ENCODE peak calls at places on chromosomes 3 and 15, in eight cellular contexts. One of them, this sample, is unnamed.

GRCh38 chr15:76075060-76075459 is 15.3 kb downstream of the TMEM266 start:
- DNase-seq in lung: no peak
- DNase-seq in cardiac muscle cell: no peak
- DNase-seq in heart left ventricle: no peak
- DNase-seq in WERI-Rb-1: no peak
- DNase-seq in astrocyte: no peak
- DNase-seq in tibial artery: no peak
- DNase-seq in mammary epithelial cell: peak; percentile 32
- DNase-seq in this sample: no peak

GRCh38 chr15:40597024-40597423 is 3.0 kb downstream of the KNL1 start:
- DNase-seq in heart left ventricle: no peak
- DNase-seq in WERI-Rb-1: no peak
- DNase-seq in tibial artery: no peak
- DNase-seq in cardiac muscle cell: no peak
- DNase-seq in lung: no peak
- DNase-seq in astrocyte: no peak
- DNase-seq in mammary epithelial cell: no peak
- DNase-seq in this sample: no peak

GRCh38 chr15:41979493-41980266 is 7.3 kb upstream of the EHD4 start:
- DNase-seq in mammary epithelial cell: no peak
- DNase-seq in lung: no peak
- DNase-seq in astrocyte: no peak
- DNase-seq in cardiac muscle cell: no peak
- DNase-seq in heart left ventricle: no peak
- DNase-seq in WERI-Rb-1: no peak
- DNase-seq in tibial artery: no peak
- DNase-seq in this sample: no peak

GRCh38 chr3:125003369-125003853 is 52.4 kb downstream of the HEG1 start:
- DNase-seq in WERI-Rb-1: no peak
- DNase-seq in mammary epithelial cell: no peak
- DNase-seq in tibial artery: peak; percentile 49
- DNase-seq in astrocyte: peak; percentile 69
- DNase-seq in lung: peak; percentile 40
- DNase-seq in cardiac muscle cell: peak; percentile 78
- DNase-seq in heart left ventricle: peak; percentile 58
- DNase-seq in this sample: no peak

GRCh38 chr3:127452321-127452821 is 138.2 kb downstream of the TPRA1 start:
- DNase-seq in cardiac muscle cell: no peak
- DNase-seq in lung: no peak
- DNase-seq in heart left ventricle: no peak
- DNase-seq in tibial artery: peak; percentile 12
- DNase-seq in astrocyte: no peak
- DNase-seq in mammary epithelial cell: no peak
- DNase-seq in WERI-Rb-1: no peak
- DNase-seq in this sample: no peak

GRCh38 chr3:141055136-141055535 is 4.0 kb downstream of the SPSB4 start:
- DNase-seq in lung: no peak
- DNase-seq in cardiac muscle cell: no peak
- DNase-seq in mammary epithelial cell: no peak
- DNase-seq in astrocyte: no peak
- DNase-seq in tibial artery: no peak
- DNase-seq in WERI-Rb-1: no peak
- DNase-seq in heart left ventricle: no peak
- DNase-seq in this sample: no peak

GRCh38 chr15:37940886-37941285 is 6.4 kb downstream of the TMCO5A start:
- DNase-seq in cardiac muscle cell: no peak
- DNase-seq in tibial artery: no peak
- DNase-seq in mammary epithelial cell: no peak
- DNase-seq in lung: no peak
- DNase-seq in WERI-Rb-1: no peak
- DNase-seq in astrocyte: no peak
- DNase-seq in heart left ventricle: no peak
- DNase-seq in this sample: no peak

GRCh38 chr3:20648921-20649381 is 462.9 kb upstream of the SGO1 start:
- DNase-seq in WERI-Rb-1: no peak
- DNase-seq in tibial artery: no peak
- DNase-seq in lung: no peak
- DNase-seq in cardiac muscle cell: peak; percentile 56
- DNase-seq in heart left ventricle: no peak
- DNase-seq in mammary epithelial cell: no peak
- DNase-seq in astrocyte: peak; percentile 83
- DNase-seq in this sample: peak; percentile 67

GRCh38 chr3:61372723-61373122 is 121.5 kb upstream of the FHIT start:
- DNase-seq in astrocyte: no peak
- DNase-seq in mammary epithelial cell: no peak
- DNase-seq in cardiac muscle cell: no peak
- DNase-seq in tibial artery: no peak
- DNase-seq in lung: no peak
- DNase-seq in WERI-Rb-1: no peak
- DNase-seq in heart left ventricle: no peak
- DNase-seq in this sample: no peak

GRCh38 chr3:188955919-188956318 is 215.9 kb upstream of the TPRG1 start:
- DNase-seq in WERI-Rb-1: no peak
- DNase-seq in tibial artery: no peak
- DNase-seq in astrocyte: no peak
- DNase-seq in lung: no peak
- DNase-seq in cardiac muscle cell: no peak
- DNase-seq in heart left ventricle: no peak
- DNase-seq in mammary epithelial cell: no peak
- DNase-seq in this sample: no peak

GRCh38 chr3:127030328-127031045 is 47.6 kb downstream of the PLXNA1 start:
- DNase-seq in astrocyte: no peak
- DNase-seq in lung: no peak
- DNase-seq in mammary epithelial cell: no peak
- DNase-seq in tibial artery: no peak
- DNase-seq in cardiac muscle cell: no peak
- DNase-seq in heart left ventricle: no peak
- DNase-seq in WERI-Rb-1: no peak
- DNase-seq in this sample: no peak

GRCh38 chr15:59028387-59028955 is 41.0 kb downstream of the RNF111 start:
- DNase-seq in cardiac muscle cell: no peak
- DNase-seq in lung: no peak
- DNase-seq in heart left ventricle: no peak
- DNase-seq in astrocyte: no peak
- DNase-seq in WERI-Rb-1: no peak
- DNase-seq in tibial artery: no peak
- DNase-seq in mammary epithelial cell: no peak
- DNase-seq in this sample: no peak

GRCh38 chr3:61358364-61358763 is 107.1 kb upstream of the FHIT start:
- DNase-seq in lung: peak; percentile 52
- DNase-seq in cardiac muscle cell: peak; percentile 72
- DNase-seq in tibial artery: peak; percentile 72
- DNase-seq in astrocyte: no peak
- DNase-seq in mammary epithelial cell: no peak
- DNase-seq in WERI-Rb-1: peak; percentile 28
- DNase-seq in heart left ventricle: peak; percentile 83
- DNase-seq in this sample: no peak

GRCh38 chr3:13451301-13451673 is 28.8 kb upstream of the HDAC11 start:
- DNase-seq in astrocyte: peak; percentile 33
- DNase-seq in heart left ventricle: no peak
- DNase-seq in cardiac muscle cell: no peak
- DNase-seq in WERI-Rb-1: peak; percentile 57
- DNase-seq in mammary epithelial cell: peak; percentile 68
- DNase-seq in lung: no peak
- DNase-seq in tibial artery: peak; percentile 28
- DNase-seq in this sample: peak; percentile 14

GRCh38 chr3:101854608-101855304 is 5.4 kb downstream of the NFKBIZ start:
- DNase-seq in heart left ventricle: no peak
- DNase-seq in tibial artery: no peak
- DNase-seq in cardiac muscle cell: no peak
- DNase-seq in mammary epithelial cell: no peak
- DNase-seq in lung: no peak
- DNase-seq in WERI-Rb-1: no peak
- DNase-seq in astrocyte: no peak
- DNase-seq in this sample: no peak

GRCh38 chr3:32325957-32326356 is 65.7 kb upstream of the CMTM7 start:
- DNase-seq in astrocyte: peak; percentile 13
- DNase-seq in heart left ventricle: no peak
- DNase-seq in lung: no peak
- DNase-seq in WERI-Rb-1: no peak
- DNase-seq in mammary epithelial cell: peak; percentile 23
- DNase-seq in cardiac muscle cell: peak; percentile 21
- DNase-seq in tibial artery: no peak
- DNase-seq in this sample: no peak

GRCh38 chr3:10387881-10388621 is 67.1 kb upstream of the SEC13 start:
- DNase-seq in astrocyte: peak; percentile 32
- DNase-seq in lung: no peak
- DNase-seq in mammary epithelial cell: peak; percentile 56
- DNase-seq in tibial artery: no peak
- DNase-seq in heart left ventricle: no peak
- DNase-seq in cardiac muscle cell: peak; percentile 17
- DNase-seq in WERI-Rb-1: no peak
- DNase-seq in this sample: no peak

GRCh38 chr3:125589743-125590142 is 5.6 kb downstream of the OSBPL11 start:
- DNase-seq in lung: no peak
- DNase-seq in tibial artery: no peak
- DNase-seq in cardiac muscle cell: peak; percentile 21
- DNase-seq in mammary epithelial cell: no peak
- DNase-seq in WERI-Rb-1: no peak
- DNase-seq in astrocyte: peak; percentile 30
- DNase-seq in heart left ventricle: no peak
- DNase-seq in this sample: no peak

GRCh38 chr3:125374996-125375941 is at the start of gene ZNF148:
- DNase-seq in mammary epithelial cell: peak; percentile 88
- DNase-seq in heart left ventricle: peak; percentile 93
- DNase-seq in astrocyte: peak; percentile 79
- DNase-seq in lung: peak; percentile 91
- DNase-seq in tibial artery: peak; percentile 85
- DNase-seq in cardiac muscle cell: peak; percentile 93
- DNase-seq in WERI-Rb-1: peak; percentile 90
- DNase-seq in this sample: peak; percentile 81

GRCh38 chr15:48555244-48555804 is 90.2 kb downstream of the FBN1 start:
- DNase-seq in heart left ventricle: no peak
- DNase-seq in cardiac muscle cell: peak; percentile 66
- DNase-seq in tibial artery: no peak
- DNase-seq in mammary epithelial cell: no peak
- DNase-seq in astrocyte: peak; percentile 83
- DNase-seq in WERI-Rb-1: no peak
- DNase-seq in lung: no peak
- DNase-seq in this sample: peak; percentile 96

GRCh38 chr15:71329041-71329440 is 213.8 kb downstream of the THSD4 start:
- DNase-seq in lung: no peak
- DNase-seq in heart left ventricle: peak; percentile 60
- DNase-seq in cardiac muscle cell: peak; percentile 50
- DNase-seq in astrocyte: peak; percentile 86
- DNase-seq in WERI-Rb-1: no peak
- DNase-seq in tibial artery: peak; percentile 31
- DNase-seq in mammary epithelial cell: no peak
- DNase-seq in this sample: peak; percentile 35

GRCh38 chr3:25661694-25662455 is 2.8 kb downstream of the TOP2B start:
- DNase-seq in heart left ventricle: no peak
- DNase-seq in mammary epithelial cell: no peak
- DNase-seq in cardiac muscle cell: peak; percentile 11
- DNase-seq in WERI-Rb-1: no peak
- DNase-seq in tibial artery: no peak
- DNase-seq in lung: no peak
- DNase-seq in astrocyte: no peak
- DNase-seq in this sample: no peak

GRCh38 chr15:69451951-69452701 is 492 bp upstream of the RPLP1 start:
- DNase-seq in WERI-Rb-1: peak; percentile 25
- DNase-seq in heart left ventricle: peak; percentile 25
- DNase-seq in cardiac muscle cell: peak; percentile 65
- DNase-seq in tibial artery: no peak
- DNase-seq in lung: no peak
- DNase-seq in astrocyte: peak; percentile 53
- DNase-seq in mammary epithelial cell: no peak
- DNase-seq in this sample: peak; percentile 22

GRCh38 chr15:101017935-101018849 is 99.0 kb downstream of the LRRK1 start:
- DNase-seq in lung: peak; percentile 22
- DNase-seq in cardiac muscle cell: peak; percentile 83
- DNase-seq in heart left ventricle: no peak
- DNase-seq in mammary epithelial cell: no peak
- DNase-seq in tibial artery: no peak
- DNase-seq in WERI-Rb-1: no peak
- DNase-seq in astrocyte: no peak
- DNase-seq in this sample: no peak

DNA sequence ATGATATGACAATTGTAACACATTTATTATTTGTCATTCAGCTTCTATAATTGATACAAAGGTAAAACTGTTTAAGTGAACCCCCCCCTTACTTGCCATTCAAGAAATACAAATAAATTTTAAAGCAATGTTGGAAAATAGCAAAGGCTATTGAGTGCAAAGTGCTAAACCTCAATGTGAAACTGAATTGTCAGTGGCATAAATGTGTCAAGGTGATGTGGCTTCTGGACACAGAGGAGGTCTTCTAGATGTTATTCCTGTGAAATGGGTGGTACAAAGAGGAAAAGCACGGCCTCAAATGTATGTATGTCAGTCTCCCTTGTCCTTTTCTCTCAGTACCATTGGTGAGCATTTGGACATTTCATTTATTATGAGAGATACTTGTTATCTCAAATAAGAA is 149.4 kb downstream of the MCTP2 start:
- DNase-seq in astrocyte: no peak
- DNase-seq in WERI-Rb-1: no peak
- DNase-seq in lung: no peak
- DNase-seq in cardiac muscle cell: no peak
- DNase-seq in mammary epithelial cell: no peak
- DNase-seq in heart left ventricle: no peak
- DNase-seq in tibial artery: no peak
- DNase-seq in this sample: no peak
- TF ChIP-seq CTCF in astrocyte: no peak
- TF ChIP-seq CTCF in WERI-Rb-1: no peak
- TF ChIP-seq CTCF in lung: no peak
- TF ChIP-seq CTCF in cardiac muscle cell: no peak
- TF ChIP-seq CTCF in mammary epithelial cell: no peak
- TF ChIP-seq CTCF in heart left ventricle: no peak
- TF ChIP-seq CTCF in tibial artery: no peak
- TF ChIP-seq CTCF in this sample: no peak

GRCh38 chr3:129708328-129708861 is 101.9 kb upstream of the PLXND1 start:
- DNase-seq in astrocyte: no peak
- DNase-seq in tibial artery: no peak
- DNase-seq in WERI-Rb-1: no peak
- DNase-seq in cardiac muscle cell: no peak
- DNase-seq in lung: no peak
- DNase-seq in mammary epithelial cell: no peak
- DNase-seq in heart left ventricle: no peak
- DNase-seq in this sample: no peak
- H3K27ac ChIP-seq in astrocyte: no peak overlapping the region
- H3K27ac ChIP-seq in tibial artery: no peak overlapping the region
- H3K27ac ChIP-seq in WERI-Rb-1: no peak overlapping the region
- H3K27ac ChIP-seq in cardiac muscle cell: no peak overlapping the region
- H3K27ac ChIP-seq in lung: no peak overlapping the region
- H3K27ac ChIP-seq in mammary epithelial cell: no peak overlapping the region
- H3K27ac ChIP-seq in heart left ventricle: no peak overlapping the region
- H3K27ac ChIP-seq in this sample: no peak overlapping the region

GRCh38 chr15:31482122-31482922 is 155.7 kb downstream of the KLF13 start:
- DNase-seq in cardiac muscle cell: no peak
- DNase-seq in astrocyte: no peak
- DNase-seq in tibial artery: no peak
- DNase-seq in mammary epithelial cell: no peak
- DNase-seq in WERI-Rb-1: no peak
- DNase-seq in heart left ventricle: no peak
- DNase-seq in lung: no peak
- DNase-seq in this sample: no peak
- H3K27me3 ChIP-seq in cardiac muscle cell: peaks cover 61% of the 10 kb centered on the region
- H3K27me3 ChIP-seq in astrocyte: peaks cover 20% of the 10 kb centered on the region
- H3K27me3 ChIP-seq in tibial artery: peaks cover 27% of the 10 kb centered on the region
- H3K27me3 ChIP-seq in mammary epithelial cell: peaks cover 13% of the 10 kb centered on the region
- H3K27me3 ChIP-seq in WERI-Rb-1: no peaks in the 10 kb centered on the region
- H3K27me3 ChIP-seq in heart left ventricle: peaks cover 15% of the 10 kb centered on the region
- H3K27me3 ChIP-seq in lung: no peaks in the 10 kb centered on the region
- H3K27me3 ChIP-seq in this sample: peaks cover 14% of the 10 kb centered on the region

GRCh38 chr3:121852256-121852655 is 17.2 kb downstream of the EAF2 start:
- DNase-seq in mammary epithelial cell: peak; percentile 31
- DNase-seq in lung: no peak
- DNase-seq in WERI-Rb-1: no peak
- DNase-seq in tibial artery: no peak
- DNase-seq in heart left ventricle: no peak
- DNase-seq in astrocyte: no peak
- DNase-seq in cardiac muscle cell: no peak
- DNase-seq in this sample: no peak

GRCh38 chr3:121855555-121855954 is 20.5 kb downstream of the EAF2 start:
- DNase-seq in astrocyte: no peak
- DNase-seq in mammary epithelial cell: peak; percentile 31
- DNase-seq in heart left ventricle: no peak
- DNase-seq in tibial artery: no peak
- DNase-seq in cardiac muscle cell: peak; percentile 20
- DNase-seq in lung: no peak
- DNase-seq in WERI-Rb-1: no peak
- DNase-seq in this sample: peak; percentile 6
- TF ChIP-seq CTCF in astrocyte: peak; percentile 16
- TF ChIP-seq CTCF in mammary epithelial cell: peak; percentile 65
- TF ChIP-seq CTCF in heart left ventricle: no peak
- TF ChIP-seq CTCF in tibial artery: no peak
- TF ChIP-seq CTCF in cardiac muscle cell: peak; percentile 42
- TF ChIP-seq CTCF in lung: no peak
- TF ChIP-seq CTCF in WERI-Rb-1: peak; percentile 28
- TF ChIP-seq CTCF in this sample: peak; percentile 25

This sample was measured in brain microvascular endothelial cell.